ENCODE peak calls at places on chromosomes 1 and 21, in five cellular contexts. G is NCI-H1436, C is A673, F is HT-29, N is AG10803. T is an unnamed sample.

GRCh38 chr1:92484472-92485373 is 2.0 kb downstream of the GFI1 start:
- DNase-seq in F (no peak), G (peak; percentile 10), C (peak; percentile 45), N (no peak), T (no peak)

GRCh38 chr21:31988492-31989285 is 115.9 kb downstream of the HUNK start:
- DNase-seq in F (no peak), N (peak; percentile 58), G (no peak), C (peak; percentile 25), T (no peak)

GRCh38 chr1:109499661-109500536 is 6.0 kb downstream of the CYB561D1 start:
- DNase-seq in G (peak; percentile 24), N (peak; percentile 65), F (peak; percentile 63), C (peak; percentile 44), T (peak; percentile 45)

GRCh38 chr1:206631085-206631509 is 4.2 kb upstream of the DYRK3 start:
- DNase-seq in N (peak; percentile 85), G (peak; percentile 95), F (peak; percentile 79), C (peak; percentile 97), T (peak; percentile 78)

GRCh38 chr1:55375617-55376258 is 160.6 kb upstream of the USP24 start:
- DNase-seq in C (peak; percentile 61), N (peak; percentile 52), F (peak; percentile 56), G (peak; percentile 42), T (peak; percentile 34)

GRCh38 chr1:218377143-218377660 is 32.1 kb downstream of the TGFB2 start:
- DNase-seq in N (peak; percentile 96), F (peak; percentile 92), C (peak; percentile 76), G (no peak), T (peak; percentile 77)

GRCh38 chr21:42461881-42462877 is 33.8 kb downstream of the RSPH1 start:
- DNase-seq in F (peak; percentile 66), G (peak; percentile 60), N (no peak), C (no peak), T (no peak)

GRCh38 chr1:214186118-214186517 is 94.8 kb upstream of the SMYD2 start:
- DNase-seq in N (no peak), C (no peak), G (no peak), F (no peak), T (no peak)

GRCh38 chr1:180911640-180912161 is 996 bp upstream of the KIAA1614 start:
- DNase-seq in C (peak; percentile 30), N (peak; percentile 48), G (no peak), F (no peak), T (no peak)

GRCh38 chr1:170680428-170680827 is 16.5 kb downstream of the PRRX1 start:
- DNase-seq in G (no peak), F (no peak), C (no peak), N (peak; percentile 96), T (no peak)

GRCh38 chr1:150273310-150273709 is 720 bp downstream of the C1orf54 start:
- DNase-seq in F (no peak), N (no peak), G (no peak), C (no peak), T (no peak)

GRCh38 chr1:15736666-15737229 is 690 bp downstream of the SLC25A34 start:
- DNase-seq in N (no peak), F (no peak), G (no peak), C (no peak), T (no peak)

GRCh38 chr1:156496211-156496761 is 4.3 kb downstream of the MEF2D start:
- DNase-seq in F (no peak), G (no peak), N (no peak), C (no peak), T (no peak)

GRCh38 chr1:96475882-96476281 is 245.7 kb upstream of the PTBP2 start:
- DNase-seq in G (no peak), N (no peak), F (no peak), C (no peak), T (no peak)

GRCh38 chr1:213014642-213015041 is 1.0 kb downstream of the ANGEL2 start:
- DNase-seq in F (peak; percentile 35), N (peak; percentile 41), C (peak; percentile 42), G (peak; percentile 12), T (peak; percentile 16)

GRCh38 chr1:155910621-155911121 is 478 bp downstream of the RIT1 start:
- DNase-seq in G (no peak), F (peak; percentile 58), C (peak; percentile 37), N (no peak), T (no peak)

GRCh38 chr21:42337830-42338729 is 12.7 kb downstream of the TFF2 start:
- DNase-seq in C (peak; percentile 67), G (peak; percentile 59), F (peak; percentile 75), N (peak; percentile 17), T (peak; percentile 70)

GRCh38 chr1:200530551-200531261 is 89.8 kb downstream of the KIF14 start:
- DNase-seq in N (no peak), G (no peak), C (no peak), F (no peak), T (no peak)

GRCh38 chr1:54800899-54801759 is at the start of gene TTC22:
- DNase-seq in F (peak; percentile 88), C (peak; percentile 37), N (no peak), G (no peak), T (no peak)

GRCh38 chr1:221718391-221719277 is 23.3 kb downstream of the DUSP10 start:
- DNase-seq in F (no peak), C (no peak), N (peak; percentile 99), G (no peak), T (peak; percentile 79)

GRCh38 chr1:222124602-222125001 is 382.7 kb upstream of the DUSP10 start:
- DNase-seq in F (no peak), N (no peak), G (no peak), C (no peak), T (no peak)

T was measured in HepG2.